ENCODE peak calls at places on chromosome 17, in five cellular contexts. G is esophagus squamous epithelium, S is body of pancreas, X is HCT116, Z is colonic mucosa. L is an unnamed sample.

GRCh38 chr17:27497696-27498095 is 41.4 kb downstream of the KSR1 start:
- DNase-seq in G (no peak), S (no peak), X (no peak), Z (no peak), L (no peak)

GRCh38 chr17:11330871-11331270 is 89.9 kb downstream of the SHISA6 start:
- DNase-seq in G (no peak), S (no peak), X (no peak), Z (no peak), L (no peak)

GRCh38 chr17:29557085-29557697 is 9.6 kb downstream of the ABHD15 start:
- DNase-seq in G (no peak), S (no peak), X (no peak), Z (no peak), L (no peak)

GRCh38 chr17:34840758-34841157 is 120.5 kb downstream of the CCT6B start:
- DNase-seq in G (no peak), S (no peak), X (no peak), Z (no peak), L (no peak)

GRCh38 chr17:30954046-30954805 is 16.6 kb upstream of the RNF135 start:
- DNase-seq in G (no peak), S (peak; percentile 49), X (no peak), Z (no peak), L (no peak)

GRCh38 chr17:73772107-73772705 is 128.0 kb upstream of the SDK2 start:
- DNase-seq in G (no peak), S (no peak), X (no peak), Z (no peak), L (no peak)

GRCh38 chr17:3875317-3875716 is 17.5 kb downstream of the CAMKK1 start:
- DNase-seq in G (no peak), S (no peak), X (no peak), Z (no peak), L (no peak)

GRCh38 chr17:50514388-50514787 is 6.1 kb downstream of the MYCBPAP start:
- DNase-seq in G (no peak), S (no peak), X (no peak), Z (no peak), L (no peak)

GRCh38 chr17:66414528-66415175 is 112.2 kb downstream of the PRKCA start:
- DNase-seq in G (no peak), S (peak; percentile 27), X (no peak), Z (no peak), L (no peak)

GRCh38 chr17:48048321-48049140 is at the start of gene NFE2L1:
- DNase-seq in G (peak; percentile 57), S (peak; percentile 88), X (peak; percentile 96), Z (peak; percentile 94), L (peak; percentile 62)

GRCh38 chr17:36686123-36686669 is 84.8 kb downstream of the MRM1 start:
- DNase-seq in G (no peak), S (no peak), X (no peak), Z (no peak), L (no peak)

GRCh38 chr17:41496803-41497484 is 7.2 kb upstream of the KRT36 start:
- DNase-seq in G (no peak), S (peak; percentile 83), X (peak; percentile 87), Z (peak; percentile 90), L (peak; percentile 13)

DNA sequence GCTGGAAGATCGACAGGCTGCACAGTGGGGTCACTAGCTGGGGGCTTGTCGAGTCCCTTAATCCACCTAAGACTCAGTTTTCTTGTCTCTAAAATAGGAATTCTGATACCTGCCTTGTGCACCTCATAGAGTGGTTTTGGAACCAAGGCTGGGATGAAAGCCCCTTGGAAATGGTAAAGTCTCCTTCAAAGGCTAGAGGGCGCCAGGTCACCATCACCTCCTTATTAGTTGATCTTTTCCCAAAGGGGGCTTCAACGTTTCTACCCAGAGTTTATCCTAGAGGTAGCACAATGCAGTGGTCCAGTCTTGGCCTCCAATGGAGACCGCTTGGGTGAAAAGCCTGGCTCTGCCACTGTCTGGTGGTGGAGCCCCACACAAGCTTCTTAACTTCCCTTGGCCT is 158.2 kb downstream of the AIPL1 start:
- DNase-seq in G (no peak), S (no peak), X (no peak), Z (no peak), L (no peak)
- TF ChIP-seq CTCF in G (no peak), S (no peak), X (no peak), Z (no peak), L (no peak)

GRCh38 chr17:62681061-62681938 is 53.8 kb downstream of the MRC2 start:
- DNase-seq in G (no peak), S (no peak), X (no peak), Z (no peak), L (no peak)
- H3K4me3 ChIP-seq in G (peak overlapping the region; percentile 7), S (no peak overlapping the region), X (no peak overlapping the region), Z (no peak overlapping the region), L (no peak overlapping the region)

GRCh38 chr17:57906910-57907309 is 48.3 kb downstream of the CUEDC1 start:
- DNase-seq in G (no peak), S (no peak), X (no peak), Z (no peak), L (no peak)
- TF ChIP-seq CTCF in G (no peak), S (no peak), X (peak; percentile 41), Z (no peak), L (peak; percentile 9)

GRCh38 chr17:46195217-46195855 is 2.1 kb upstream of the KANSL1 start:
- DNase-seq in G (no peak), S (no peak), X (no peak), Z (no peak), L (no peak)
- H3K4me3 ChIP-seq in G (no peak overlapping the region), S (no peak overlapping the region), X (no peak overlapping the region), Z (no peak overlapping the region), L (no peak overlapping the region)

L was measured in GM12864.